ENCODE peak calls at places on chromosomes 3 and 15, in four cellular contexts. A is ACHN; Z is CD8-positive, alpha-beta T cell; H is Kasumi-1. K is an unnamed sample.
A peak's percentile ranks its signal among the peaks of the same experiment; 100 is the strongest.

GRCh38 chr15:22888120-22888859 is 49.8 kb downstream of the NIPA2 start:
- DNase-seq in A (peak; percentile 72), Z (no peak), H (no peak), K (peak; percentile 65)

GRCh38 chr3:129304141-129304540 is 25.5 kb downstream of the HMCES start:
- DNase-seq in A (no peak), Z (no peak), H (no peak), K (no peak)

GRCh38 chr3:152444029-152444641 is 175.4 kb downstream of the MBNL1 start:
- DNase-seq in A (peak; percentile 71), Z (no peak), H (peak; percentile 83), K (peak; percentile 23)

GRCh38 chr3:57004154-57004730 is 56.2 kb upstream of the SPATA12 start:
- DNase-seq in A (no peak), Z (no peak), H (no peak), K (no peak)

GRCh38 chr15:69096197-69096596 is 64.2 kb upstream of the GLCE start:
- DNase-seq in A (no peak), Z (no peak), H (no peak), K (no peak)

GRCh38 chr15:43941555-43941954 is 114.8 kb downstream of the WDR76 start:
- DNase-seq in A (no peak), Z (no peak), H (no peak), K (no peak)

GRCh38 chr3:76438971-76439370 is 600.9 kb upstream of the ROBO2 start:
- DNase-seq in A (peak; percentile 1), Z (no peak), H (no peak), K (no peak)

GRCh38 chr3:13878711-13879101 is 1.2 kb downstream of the WNT7A start:
- DNase-seq in A (no peak), Z (peak; percentile 54), H (no peak), K (no peak)

GRCh38 chr3:56702487-56703315 is 19.6 kb upstream of the TASOR start:
- DNase-seq in A (peak; percentile 64), Z (peak; percentile 60), H (peak; percentile 84), K (peak; percentile 18)

GRCh38 chr15:43204016-43204901 is 16.6 kb downstream of the EPB42 start:
- DNase-seq in A (peak; percentile 61), Z (peak; percentile 58), H (peak; percentile 17), K (no peak)

GRCh38 chr3:171743327-171744054 is 66.8 kb downstream of the PLD1 start:
- DNase-seq in A (no peak), Z (no peak), H (no peak), K (no peak)

GRCh38 chr3:16119887-16120286 is 54.6 kb upstream of the GALNT15 start:
- DNase-seq in A (no peak), Z (no peak), H (no peak), K (no peak)

GRCh38 chr3:138220242-138220641 is 33.1 kb downstream of the ARMC8 start:
- DNase-seq in A (no peak), Z (no peak), H (no peak), K (no peak)

GRCh38 chr15:99108993-99109392 is 4.1 kb downstream of the SYNM start:
- DNase-seq in A (no peak), Z (no peak), H (no peak), K (no peak)

GRCh38 chr3:84318273-84318809 is 640.4 kb upstream of the CADM2 start:
- DNase-seq in A (no peak), Z (no peak), H (no peak), K (no peak)

GRCh38 chr3:32045091-32045964 is 61.1 kb upstream of the GPD1L start:
- DNase-seq in A (no peak), Z (no peak), H (no peak), K (no peak)

GRCh38 chr3:195214381-195214780 is 56.6 kb downstream of the XXYLT1 start:
- DNase-seq in A (no peak), Z (no peak), H (no peak), K (no peak)